ENCODE peak calls at places on chromosomes 16 and 17, in ten cellular contexts. Q is CD4-positive, alpha-beta memory T cell; R is IMR-90; D is thoracic aorta; W is heart left ventricle; U is neural progenitor cell; Y is tibial artery; J is cardiac muscle cell; V is PC-9; N is lung. C is an unnamed sample.

GRCh38 chr17:36597866-36598777 is 3.3 kb upstream of the MRM1 start:
- DNase-seq in U (no peak), Q (no peak), J (no peak), V (no peak), Y (no peak), N (no peak), R (no peak), D (no peak), W (no peak), C (no peak)

GRCh38 chr17:29156781-29157180 is 23.4 kb downstream of the MYO18A start:
- DNase-seq in Q (no peak), N (no peak), W (no peak), U (no peak), Y (no peak), R (no peak), J (no peak), D (no peak), V (no peak), C (no peak)

GRCh38 chr17:38719943-38720641 is 10.0 kb upstream of the CISD3 start:
- DNase-seq in R (no peak), U (peak; percentile 83), Q (no peak), V (no peak), N (no peak), Y (no peak), D (no peak), W (no peak), J (no peak), C (no peak)

GRCh38 chr17:61353211-61353610 is 46.4 kb upstream of the TBX2 start:
- DNase-seq in Y (no peak), W (no peak), Q (no peak), J (no peak), D (no peak), R (no peak), U (no peak), N (no peak), V (no peak), C (no peak)

GRCh38 chr16:25155553-25156460 is 44.3 kb downstream of the LCMT1 start:
- DNase-seq in D (no peak), J (no peak), W (no peak), U (no peak), Y (no peak), V (no peak), N (no peak), R (peak; percentile 34), Q (no peak), C (peak; percentile 65)

GRCh38 chr17:13589658-13590057 is 12.1 kb downstream of the HS3ST3A1 start:
- DNase-seq in Q (no peak), J (no peak), W (no peak), V (no peak), Y (no peak), U (no peak), D (no peak), R (no peak), N (no peak), C (no peak)

GRCh38 chr17:58783380-58783779 is 27.7 kb downstream of the PPM1E start:
- DNase-seq in U (no peak), D (no peak), W (no peak), N (no peak), Y (no peak), J (no peak), Q (no peak), R (no peak), V (no peak), C (no peak)

GRCh38 chr17:17682737-17683675 is 1.7 kb downstream of the RAI1 start:
- DNase-seq in V (peak; percentile 61), N (peak; percentile 69), W (peak; percentile 78), U (peak; percentile 82), R (peak; percentile 91), J (peak; percentile 82), D (no peak), Y (peak; percentile 55), Q (peak; percentile 86), C (peak; percentile 82)

GRCh38 chr17:73439597-73439996 is 127.8 kb upstream of the CDC42EP4 start:
- DNase-seq in N (no peak), W (no peak), U (no peak), J (no peak), R (no peak), Y (no peak), D (no peak), Q (no peak), V (no peak), C (no peak)

GRCh38 chr17:73444021-73444420 is 132.2 kb upstream of the CDC42EP4 start:
- DNase-seq in W (no peak), J (no peak), R (no peak), N (no peak), U (no peak), Y (no peak), Q (no peak), D (no peak), V (no peak), C (no peak)

GRCh38 chr17:73445466-73445865 is 133.7 kb upstream of the CDC42EP4 start:
- DNase-seq in Q (no peak), U (no peak), Y (no peak), D (no peak), V (no peak), W (no peak), N (no peak), R (no peak), J (no peak), C (no peak)
- H3K4me1 ChIP-seq in Q (no peaks in the 10 kb centered on the region), U (no peaks in the 10 kb centered on the region), Y (no peaks in the 10 kb centered on the region), D (no peaks in the 10 kb centered on the region), V (no peaks in the 10 kb centered on the region), W (no peaks in the 10 kb centered on the region), N (no peaks in the 10 kb centered on the region), R (no peaks in the 10 kb centered on the region), J (no peaks in the 10 kb centered on the region), C (no peaks in the 10 kb centered on the region)

GRCh38 chr16:85166281-85166680 is 54.0 kb upstream of the CIBAR2 start:
- DNase-seq in Y (no peak), J (no peak), N (no peak), W (no peak), V (no peak), Q (no peak), U (no peak), D (no peak), R (peak; percentile 36), C (no peak)

GRCh38 chr16:85166699-85167588 is 54.7 kb upstream of the CIBAR2 start:
- DNase-seq in Y (no peak), R (no peak), U (no peak), N (no peak), Q (no peak), D (no peak), W (no peak), J (no peak), V (no peak), C (no peak)

GRCh38 chr16:85169333-85170065 is 57.2 kb upstream of the CIBAR2 start:
- DNase-seq in V (peak; percentile 26), Y (no peak), Q (no peak), U (peak; percentile 71), R (no peak), N (no peak), J (peak; percentile 64), D (no peak), W (no peak), C (peak; percentile 46)

GRCh38 chr16:85168732-85169256 is 56.5 kb upstream of the CIBAR2 start:
- DNase-seq in J (peak; percentile 74), N (no peak), Y (peak; percentile 70), R (peak; percentile 52), D (no peak), U (peak; percentile 86), Q (no peak), V (no peak), W (peak; percentile 76), C (no peak)

GRCh38 chr16:85167589-85168537 is 55.6 kb upstream of the CIBAR2 start:
- DNase-seq in N (no peak), R (no peak), Y (no peak), W (no peak), U (peak; percentile 44), Q (no peak), D (no peak), J (no peak), V (no peak), C (no peak)
- H3K4me3 ChIP-seq in N (no peak overlapping the region), R (no peak overlapping the region), Y (no peak overlapping the region), W (peak overlapping the region; percentile 59), U (no peak overlapping the region), Q (no peak overlapping the region), D (no peak overlapping the region), J (peak overlapping the region; percentile 30), V (no peak overlapping the region), C (no peak overlapping the region)

DNA sequence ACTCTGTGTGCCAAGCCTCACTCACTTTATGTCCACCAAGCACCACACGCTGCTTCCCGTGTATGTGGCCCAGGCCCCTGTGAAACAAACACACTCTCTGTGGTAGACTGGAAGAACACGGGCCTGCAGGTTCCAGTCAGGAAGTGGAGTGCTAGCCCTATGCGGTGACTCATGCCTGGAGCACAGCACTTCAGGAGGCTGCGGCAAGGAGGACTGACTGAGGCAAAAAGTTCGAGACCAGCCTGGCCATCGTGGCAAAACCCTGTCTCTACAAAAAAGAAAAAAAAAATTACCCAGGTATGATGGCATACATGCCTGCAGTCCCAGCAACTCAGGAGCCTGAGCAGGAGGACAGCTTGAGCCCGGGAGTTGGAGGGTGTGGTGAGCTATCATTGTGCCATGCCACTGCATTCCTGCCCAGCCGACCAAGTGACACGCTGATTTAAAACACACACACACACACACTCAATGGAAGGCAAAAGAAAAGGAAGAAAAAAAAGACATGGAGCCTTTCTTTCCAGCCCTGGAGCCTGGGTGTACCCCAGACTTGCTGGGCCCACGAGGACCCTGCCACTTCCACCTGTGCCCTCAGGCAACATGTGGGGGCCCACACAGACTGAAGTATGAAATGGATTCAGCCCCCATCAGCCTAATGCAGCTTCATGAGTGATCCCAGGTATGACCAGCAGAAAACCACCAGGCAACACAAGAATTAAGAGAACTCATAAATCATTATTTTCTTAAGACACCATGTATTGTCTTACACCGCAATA is 126.6 kb downstream of the ANKRD11 start:
- DNase-seq in N (peak; percentile 50), J (no peak), R (peak; percentile 86), Q (peak; percentile 83), Y (no peak), V (peak; percentile 74), U (peak; percentile 48), D (no peak), W (no peak), C (peak; percentile 79)
- H3K4me1 ChIP-seq in N (peaks cover 31% of the 10 kb centered on the region), J (peaks cover 38% of the 10 kb centered on the region), R (peaks cover 39% of the 10 kb centered on the region), Q (peaks cover 85% of the 10 kb centered on the region), Y (no peaks in the 10 kb centered on the region), V (peaks cover 31% of the 10 kb centered on the region), U (peaks cover 47% of the 10 kb centered on the region), D (peaks cover 35% of the 10 kb centered on the region), W (peaks cover 76% of the 10 kb centered on the region), C (peaks cover 55% of the 10 kb centered on the region)

GRCh38 chr16:3948378-3948995 is 68.0 kb upstream of the CREBBP start:
- DNase-seq in Q (no peak), V (no peak), D (no peak), U (no peak), Y (no peak), W (no peak), N (no peak), R (no peak), J (no peak), C (no peak)

GRCh38 chr16:3949287-3949686 is 68.8 kb upstream of the CREBBP start:
- DNase-seq in Y (no peak), V (no peak), D (no peak), R (no peak), J (peak; percentile 68), Q (no peak), W (peak; percentile 75), U (no peak), N (no peak), C (no peak)

GRCh38 chr16:3951861-3952332 is 71.4 kb upstream of the CREBBP start:
- DNase-seq in U (no peak), R (peak; percentile 28), Q (no peak), N (no peak), Y (no peak), D (no peak), W (no peak), V (no peak), J (no peak), C (peak; percentile 34)

GRCh38 chr16:3950343-3951193 is 70.1 kb upstream of the CREBBP start:
- DNase-seq in Y (peak; percentile 92), U (no peak), V (peak; percentile 80), N (peak; percentile 89), J (no peak), W (peak; percentile 85), R (peak; percentile 99), D (peak; percentile 87), Q (no peak), C (peak; percentile 94)

GRCh38 chr16:3949946-3950342 is 69.4 kb upstream of the CREBBP start:
- DNase-seq in Y (no peak), J (no peak), Q (no peak), V (no peak), R (no peak), N (no peak), W (no peak), U (no peak), D (no peak), C (no peak)
- H3K4me3 ChIP-seq in Y (peak overlapping the region; percentile 38), J (no peak overlapping the region), Q (no peak overlapping the region), V (no peak overlapping the region), R (peak overlapping the region; percentile 28), N (peak overlapping the region; percentile 18), W (peak overlapping the region; percentile 43), U (no peak overlapping the region), D (peak overlapping the region; percentile 72), C (no peak overlapping the region)

C was measured in astrocyte.